ENCODE peak calls at places on chromosomes 2 and 18, in five cellular contexts. H is cardiac muscle cell; M is right cardiac atrium; F is CD4-positive, alpha-beta T cell; J is PC-9. K is an unnamed sample.

GRCh38 chr2:237715459-237715947 is 83.1 kb upstream of the RBM44 start:
- DNase-seq in H (peak), M (no peak), F (no peak), J (peak), K (peak)

GRCh38 chr2:99278793-99279291 is 22.2 kb downstream of the LYG1 start:
- DNase-seq in H (peak), M (no peak), F (no peak), J (no peak), K (peak)

GRCh38 chr2:19228092-19228670 is 130.2 kb downstream of the OSR1 start:
- DNase-seq in H (no peak), M (no peak), F (no peak), J (no peak), K (no peak)

GRCh38 chr2:34103437-34103836 is 504.3 kb upstream of the FAM98A start:
- DNase-seq in H (no peak), M (no peak), F (no peak), J (no peak), K (no peak)

GRCh38 chr2:13676269-13676668 is 956.2 kb upstream of the LRATD1 start:
- DNase-seq in H (no peak), M (no peak), F (no peak), J (no peak), K (no peak)

GRCh38 chr18:77063256-77063655 is 69.3 kb downstream of the MBP start:
- DNase-seq in H (peak), M (no peak), F (peak), J (no peak), K (no peak)

GRCh38 chr2:112021781-112022231 is 33.3 kb upstream of the TMEM87B start:
- DNase-seq in H (peak), M (no peak), F (no peak), J (no peak), K (no peak)

GRCh38 chr2:189137519-189137918 is 42.0 kb downstream of the COL5A2 start:
- DNase-seq in H (no peak), M (no peak), F (no peak), J (no peak), K (no peak)

GRCh38 chr2:673016-673415 is 4.2 kb downstream of the TMEM18 start:
- DNase-seq in H (no peak), M (no peak), F (no peak), J (no peak), K (no peak)

GRCh38 chr2:50346586-50347351 is 685.2 kb downstream of the NRXN1 start:
- DNase-seq in H (no peak), M (no peak), F (no peak), J (no peak), K (no peak)

GRCh38 chr18:2955966-2956521 is 56.9 kb downstream of the LPIN2 start:
- DNase-seq in H (peak), M (no peak), F (no peak), J (no peak), K (no peak)

GRCh38 chr2:120783371-120783791 is 47.7 kb downstream of the GLI2 start:
- DNase-seq in H (no peak), M (no peak), F (no peak), J (no peak), K (no peak)

GRCh38 chr18:55401638-55402191 is 186.3 kb downstream of the TCF4 start:
- DNase-seq in H (peak), M (peak), F (no peak), J (no peak), K (peak)

GRCh38 chr18:68387246-68387645 is 327.7 kb downstream of the TMX3 start:
- DNase-seq in H (no peak), M (no peak), F (no peak), J (no peak), K (peak)

GRCh38 chr2:36438454-36438977 is 82.9 kb downstream of the CRIM1 start:
- DNase-seq in H (peak), M (no peak), F (no peak), J (no peak), K (peak)

GRCh38 chr2:226136739-226137138 is 662.9 kb downstream of the IRS1 start:
- DNase-seq in H (no peak), M (peak), F (no peak), J (peak), K (peak)

GRCh38 chr2:145094353-145094752 is 574.4 kb upstream of the ZEB2 start:
- DNase-seq in H (no peak), M (no peak), F (no peak), J (no peak), K (no peak)

GRCh38 chr2:104597942-104598341 is 256.0 kb upstream of the POU3F3 start:
- DNase-seq in H (no peak), M (no peak), F (no peak), J (no peak), K (no peak)

GRCh38 chr18:44452346-44452745 is 228.3 kb upstream of the SETBP1 start:
- DNase-seq in H (peak), M (no peak), F (no peak), J (no peak), K (no peak)

GRCh38 chr2:95313296-95314265 is 16.4 kb downstream of the KCNIP3 start:
- DNase-seq in H (no peak), M (peak), F (no peak), J (peak), K (no peak)

GRCh38 chr2:8049851-8050571 is 631.8 kb upstream of the ID2 start:
- DNase-seq in H (no peak), M (no peak), F (no peak), J (no peak), K (no peak)

GRCh38 chr2:62231541-62231940 is 35.6 kb downstream of the B3GNT2 start:
- DNase-seq in H (no peak), M (no peak), F (no peak), J (no peak), K (no peak)

GRCh38 chr2:234178309-234179030 is 128.0 kb downstream of the SPP2 start:
- DNase-seq in H (peak), M (no peak), F (no peak), J (peak), K (no peak)

GRCh38 chr2:235638541-235639192 is 144.8 kb downstream of the AGAP1 start:
- DNase-seq in H (no peak), M (no peak), F (no peak), J (no peak), K (no peak)

GRCh38 chr2:101388232-101388631 is 929 bp upstream of the CREG2 start:
- DNase-seq in H (peak), M (no peak), F (no peak), J (peak), K (peak)

GRCh38 chr2:163345795-163346573 is 389.8 kb downstream of the FIGN start:
- DNase-seq in H (peak), M (no peak), F (no peak), J (peak), K (peak)

GRCh38 chr2:61151434-61151833 is 10.6 kb upstream of the C2orf74 start:
- DNase-seq in H (peak), M (no peak), F (no peak), J (no peak), K (no peak)

GRCh38 chr18:74499633-74500032 is 3.5 kb downstream of the CNDP2 start:
- DNase-seq in H (peak), M (peak), F (peak), J (peak), K (peak)

GRCh38 chr18:75874401-75875093 is 447.0 kb upstream of the SMIM21 start:
- DNase-seq in H (no peak), M (no peak), F (no peak), J (no peak), K (no peak)
- H3K27ac ChIP-seq in H (no peak), M (no peak), F (no peak), J (no peak), K (no peak)

DNA sequence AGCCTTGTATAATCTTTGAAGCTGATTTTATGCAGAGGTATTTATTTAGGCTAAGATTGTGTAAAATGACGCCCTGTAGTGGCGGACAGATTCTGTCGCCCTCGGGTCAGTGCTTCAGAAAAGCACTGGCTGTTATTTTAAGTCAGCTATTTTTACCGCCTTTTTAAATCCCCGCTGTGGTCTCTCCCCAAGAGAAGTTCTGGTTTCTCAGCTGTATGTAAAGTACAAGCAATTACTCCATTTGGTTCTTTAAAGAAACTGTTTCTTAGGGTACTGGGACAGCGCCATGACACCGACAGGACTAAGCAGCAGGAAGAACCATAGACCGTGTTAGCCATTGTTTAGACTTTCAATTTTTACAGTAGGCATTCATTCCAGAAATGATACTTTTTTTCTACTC is 65.0 kb downstream of the UGGT1 start:
- DNase-seq in H (no peak), M (no peak), F (no peak), J (no peak), K (no peak)
- H3K27ac ChIP-seq in H (peak), M (no peak), F (no peak), J (no peak), K (no peak)

GRCh38 chr18:53702480-53702879 is 522.0 kb downstream of the MBD2 start:
- DNase-seq in H (no peak), M (no peak), F (no peak), J (no peak), K (no peak)
- H3K27ac ChIP-seq in H (no peak), M (no peak), F (no peak), J (no peak), K (no peak)

GRCh38 chr2:217978536-217979150 is 24.2 kb downstream of the TNS1 start:
- DNase-seq in H (peak), M (peak), F (no peak), J (no peak), K (peak)

GRCh38 chr2:217980591-217980990 is 22.2 kb downstream of the TNS1 start:
- DNase-seq in H (no peak), M (no peak), F (no peak), J (no peak), K (no peak)

GRCh38 chr2:217981084-217981730 is 21.6 kb downstream of the TNS1 start:
- DNase-seq in H (no peak), M (no peak), F (no peak), J (no peak), K (no peak)

GRCh38 chr2:217979151-217979811 is 23.5 kb downstream of the TNS1 start:
- DNase-seq in H (peak), M (no peak), F (no peak), J (no peak), K (no peak)

DNA sequence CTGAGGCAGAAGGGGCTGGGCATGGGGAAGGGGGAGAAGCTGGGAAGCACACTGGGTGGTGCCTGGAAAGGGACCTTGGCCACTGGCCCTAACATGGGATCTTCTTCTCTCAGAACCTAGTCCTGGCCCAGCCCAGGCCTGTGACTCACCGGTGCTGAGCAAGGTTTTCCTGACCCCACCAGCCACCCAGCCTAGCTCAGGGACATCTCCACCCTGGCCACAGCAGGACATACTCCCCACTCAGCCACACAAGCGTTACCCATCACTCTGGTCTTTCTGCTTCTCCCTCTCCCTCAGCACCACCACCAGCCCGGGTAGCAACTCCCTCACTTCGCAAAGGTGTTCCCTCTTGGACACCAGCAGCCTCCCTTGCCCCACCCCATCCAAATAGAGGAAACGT is 22.8 kb downstream of the TNS1 start:
- DNase-seq in H (no peak), M (no peak), F (no peak), J (no peak), K (no peak)
- H3K27ac ChIP-seq in H (no peak), M (peak), F (no peak), J (no peak), K (no peak)

GRCh38 chr2:149329068-149329467 is 1.3 kb upstream of the LYPD6 start:
- DNase-seq in H (no peak), M (no peak), F (no peak), J (no peak), K (no peak)

GRCh38 chr2:149331023-149331400 is 625 bp downstream of the LYPD6 start:
- DNase-seq in H (no peak), M (no peak), F (no peak), J (peak), K (no peak)

GRCh38 chr2:149329470-149330126 is 789 bp upstream of the LYPD6 start:
- DNase-seq in H (peak), M (peak), F (no peak), J (peak), K (peak)

GRCh38 chr2:149332364-149332763 is 2.0 kb downstream of the LYPD6 start:
- DNase-seq in H (no peak), M (no peak), F (no peak), J (no peak), K (no peak)

DNA sequence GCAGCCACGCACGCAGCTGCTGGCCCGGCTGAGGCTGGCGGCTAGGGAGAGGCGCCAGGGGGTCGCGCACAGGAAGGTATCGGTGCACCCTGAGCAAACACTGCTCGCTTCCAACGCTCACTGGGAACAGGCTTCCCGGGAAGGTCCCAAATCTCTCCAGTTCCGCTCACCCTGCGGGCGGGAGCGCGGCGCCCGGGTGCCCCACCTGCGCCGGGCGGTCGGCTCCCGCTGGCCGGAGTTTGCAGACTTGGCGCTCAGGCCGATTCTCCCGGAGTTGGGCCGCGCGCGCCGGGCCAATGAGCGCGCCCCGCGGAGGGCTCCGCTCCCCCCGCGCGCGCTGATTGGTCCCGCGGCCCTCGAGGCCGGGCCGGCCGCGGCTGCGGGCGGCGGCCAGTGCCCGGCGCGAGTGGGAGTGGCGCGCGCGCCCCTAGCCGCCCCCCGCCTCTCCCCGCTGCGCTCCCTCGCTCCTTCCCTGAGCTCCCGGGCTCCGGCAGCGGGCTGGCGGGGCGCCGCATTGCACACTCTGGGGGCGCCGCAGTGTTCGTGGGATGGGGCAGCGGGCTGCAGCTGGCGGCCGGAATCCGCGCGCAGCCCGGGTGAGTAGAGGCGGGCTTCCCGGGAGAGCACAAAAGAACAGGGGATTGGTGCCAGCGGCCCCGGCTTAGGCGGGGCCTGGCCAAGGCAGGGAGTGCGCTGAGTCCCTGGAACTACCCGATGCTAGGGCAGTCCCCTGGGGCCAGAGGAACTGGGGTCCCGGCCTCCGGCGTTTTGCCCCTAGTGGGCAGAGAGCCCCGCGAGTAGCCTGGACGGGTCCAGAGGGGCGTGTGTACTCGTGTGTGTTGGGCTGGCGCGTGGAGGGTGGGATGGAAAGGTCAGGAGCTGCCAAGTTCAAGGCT is at the start of gene LYPD6:
- DNase-seq in H (peak), M (peak), F (no peak), J (peak), K (peak)
- H3K27ac ChIP-seq in H (peak), M (no peak), F (no peak), J (peak), K (peak)

K was measured in trophoblast cell.